ENCODE peak calls at places on chromosomes 5 and 9, in nine cellular contexts. C, B, M, J, A, E, G, U and L are unnamed samples.

GRCh38 chr9:4126184-4126865 is 173.5 kb downstream of the GLIS3 start:
- ATAC-seq in C (no peak), M (no peak), E (no peak), B (peak), J (no peak), G (no peak), A (no peak), U (no peak), L (no peak)

GRCh38 chr5:82595083-82595482 is 316.9 kb upstream of the RPS23 start:
- ATAC-seq in J (no peak), U (no peak), B (no peak), E (no peak), A (no peak), C (no peak), G (no peak), M (no peak), L (no peak)

GRCh38 chr5:134247411-134247810 is 21.5 kb upstream of the PPP2CA start:
- ATAC-seq in A (no peak), C (no peak), U (no peak), M (no peak), J (no peak), E (no peak), B (peak), G (no peak), L (no peak)

GRCh38 chr5:528625-529511 is 4.6 kb upstream of the SLC9A3 start:
- ATAC-seq in M (peak), U (peak), B (no peak), G (peak), C (peak), A (peak), J (no peak), E (no peak), L (no peak)

GRCh38 chr9:32882616-32883015 is 99.3 kb downstream of the TMEM215 start:
- ATAC-seq in M (no peak), E (no peak), U (no peak), B (no peak), C (no peak), G (no peak), A (no peak), J (no peak), L (no peak)

GRCh38 chr5:134738963-134739661 is 764 bp downstream of the CAMLG start:
- ATAC-seq in A (peak), C (peak), M (peak), E (peak), G (peak), U (peak), B (peak), J (peak), L (peak)

GRCh38 chr9:130029223-130029583 is 13.8 kb downstream of the FNBP1 start:
- ATAC-seq in A (no peak), G (peak), J (no peak), E (no peak), M (peak), U (peak), C (peak), B (no peak), L (peak)

GRCh38 chr9:120635011-120635410 is 55.0 kb upstream of the CDK5RAP2 start:
- ATAC-seq in G (no peak), A (no peak), B (no peak), U (no peak), J (no peak), E (no peak), M (no peak), C (no peak), L (no peak)

GRCh38 chr5:140596364-140596763 is 31.7 kb downstream of the SLC35A4 start:
- ATAC-seq in B (no peak), M (no peak), E (peak), G (no peak), J (no peak), A (no peak), U (no peak), C (no peak), L (no peak)

GRCh38 chr5:124697912-124698690 is 48.3 kb downstream of the ZNF608 start:
- ATAC-seq in B (no peak), E (peak), U (no peak), C (no peak), M (no peak), G (no peak), A (no peak), J (no peak), L (no peak)

GRCh38 chr5:39201160-39201794 is 18.1 kb downstream of the FYB1 start:
- ATAC-seq in A (no peak), B (no peak), G (no peak), E (no peak), J (peak), U (peak), M (peak), C (peak), L (no peak)

GRCh38 chr9:116905131-116905724 is 218.1 kb downstream of the TRIM32 start:
- ATAC-seq in E (no peak), U (no peak), B (no peak), G (no peak), A (no peak), C (no peak), J (no peak), M (no peak), L (no peak)

GRCh38 chr5:139459451-139459934 is 3.0 kb downstream of the ECSCR start:
- ATAC-seq in U (peak), G (peak), A (no peak), M (peak), E (no peak), J (no peak), B (no peak), C (peak), L (peak)

GRCh38 chr9:121610638-121610953 is 40.8 kb upstream of the DAB2IP start:
- ATAC-seq in M (no peak), U (no peak), A (no peak), C (no peak), J (no peak), B (no peak), E (no peak), G (no peak), L (no peak)

GRCh38 chr5:62354028-62354874 is 48.2 kb downstream of the KIF2A start:
- ATAC-seq in M (peak), G (peak), C (peak), B (peak), A (peak), U (peak), J (peak), E (peak), L (peak)

GRCh38 chr5:137070521-137070920 is 428.6 kb downstream of the SPOCK1 start:
- ATAC-seq in B (no peak), M (no peak), C (no peak), J (no peak), E (no peak), U (no peak), A (no peak), G (no peak), L (no peak)

GRCh38 chr5:61919920-61920319 is 386.1 kb upstream of the KIF2A start:
- ATAC-seq in J (no peak), C (no peak), M (no peak), B (peak), A (no peak), U (no peak), E (no peak), G (no peak), L (no peak)

GRCh38 chr5:159510282-159510681 is 180.0 kb upstream of the IL12B start:
- ATAC-seq in B (peak), C (no peak), A (no peak), E (peak), G (no peak), J (no peak), U (no peak), M (no peak), L (no peak)

GRCh38 chr5:137415231-137415681 is 83.9 kb downstream of the SPOCK1 start:
- ATAC-seq in U (no peak), G (no peak), A (no peak), M (no peak), E (no peak), J (no peak), C (no peak), B (peak), L (no peak)